ENCODE peak calls at places on chromosome 18, in five cellular contexts. One of them, this sample, is unnamed.
A peak's percentile ranks its signal among the peaks of the same experiment; 100 is the strongest.

GRCh38 chr18:35852786-35853185 is 119.7 kb upstream of the RMP24 start:
- DNase-seq in AG04450: no peak
- DNase-seq in aorta: no peak
- DNase-seq in upper lobe of right lung: no peak
- DNase-seq in SJSA1: no peak
- DNase-seq in this sample: no peak

GRCh38 chr18:995641-996040 is 91.0 kb downstream of the ADCYAP1 start:
- DNase-seq in AG04450: no peak
- DNase-seq in aorta: peak; percentile 56
- DNase-seq in upper lobe of right lung: no peak
- DNase-seq in SJSA1: no peak
- DNase-seq in this sample: no peak

GRCh38 chr18:55869965-55870585 is 282.1 kb upstream of the TCF4 start:
- DNase-seq in AG04450: no peak
- DNase-seq in aorta: peak; percentile 50
- DNase-seq in upper lobe of right lung: no peak
- DNase-seq in SJSA1: no peak
- DNase-seq in this sample: no peak

GRCh38 chr18:72700961-72701710 is 157.0 kb upstream of the CBLN2 start:
- DNase-seq in AG04450: no peak
- DNase-seq in aorta: no peak
- DNase-seq in upper lobe of right lung: no peak
- DNase-seq in SJSA1: no peak
- DNase-seq in this sample: no peak

GRCh38 chr18:44884446-44884845 is 203.8 kb downstream of the SETBP1 start:
- DNase-seq in AG04450: no peak
- DNase-seq in aorta: no peak
- DNase-seq in upper lobe of right lung: no peak
- DNase-seq in SJSA1: no peak
- DNase-seq in this sample: no peak

GRCh38 chr18:67433971-67434370 is 82.5 kb downstream of the DSEL start:
- DNase-seq in AG04450: no peak
- DNase-seq in aorta: no peak
- DNase-seq in upper lobe of right lung: no peak
- DNase-seq in SJSA1: no peak
- DNase-seq in this sample: no peak

GRCh38 chr18:11148655-11149440 is 521 bp downstream of the PIEZO2 start:
- DNase-seq in AG04450: no peak
- DNase-seq in aorta: peak; percentile 39
- DNase-seq in upper lobe of right lung: no peak
- DNase-seq in SJSA1: peak; percentile 65
- DNase-seq in this sample: peak; percentile 61

GRCh38 chr18:48850891-48851302 is 99.9 kb downstream of the SMAD7 start:
- DNase-seq in AG04450: no peak
- DNase-seq in aorta: peak; percentile 78
- DNase-seq in upper lobe of right lung: no peak
- DNase-seq in SJSA1: no peak
- DNase-seq in this sample: no peak

GRCh38 chr18:13318644-13319501 is 100.3 kb downstream of the LDLRAD4 start:
- DNase-seq in AG04450: no peak
- DNase-seq in aorta: no peak
- DNase-seq in upper lobe of right lung: no peak
- DNase-seq in SJSA1: no peak
- DNase-seq in this sample: no peak

GRCh38 chr18:21100141-21100540 is 11.5 kb downstream of the ROCK1 start:
- DNase-seq in AG04450: no peak
- DNase-seq in aorta: no peak
- DNase-seq in upper lobe of right lung: no peak
- DNase-seq in SJSA1: no peak
- DNase-seq in this sample: no peak

GRCh38 chr18:11089931-11090715 is 59.2 kb downstream of the PIEZO2 start:
- DNase-seq in AG04450: no peak
- DNase-seq in aorta: no peak
- DNase-seq in upper lobe of right lung: no peak
- DNase-seq in SJSA1: no peak
- DNase-seq in this sample: no peak

GRCh38 chr18:46393961-46394360 is 263.1 kb downstream of the LOXHD1 start:
- DNase-seq in AG04450: no peak
- DNase-seq in aorta: no peak
- DNase-seq in upper lobe of right lung: no peak
- DNase-seq in SJSA1: no peak
- DNase-seq in this sample: no peak

GRCh38 chr18:57533399-57533884 is 53.1 kb downstream of the FECH start:
- DNase-seq in AG04450: no peak
- DNase-seq in aorta: no peak
- DNase-seq in upper lobe of right lung: no peak
- DNase-seq in SJSA1: no peak
- DNase-seq in this sample: no peak

GRCh38 chr18:43322133-43322532 is 44.8 kb upstream of the SYT4 start:
- DNase-seq in AG04450: no peak
- DNase-seq in aorta: no peak
- DNase-seq in upper lobe of right lung: no peak
- DNase-seq in SJSA1: no peak
- DNase-seq in this sample: no peak

GRCh38 chr18:37584952-37585695 is 19.5 kb upstream of the CELF4 start:
- DNase-seq in AG04450: no peak
- DNase-seq in aorta: no peak
- DNase-seq in upper lobe of right lung: no peak
- DNase-seq in SJSA1: no peak
- DNase-seq in this sample: no peak

GRCh38 chr18:6885992-6886823 is 156.7 kb downstream of the ARHGAP28 start:
- DNase-seq in AG04450: peak; percentile 26
- DNase-seq in aorta: no peak
- DNase-seq in upper lobe of right lung: no peak
- DNase-seq in SJSA1: peak; percentile 26
- DNase-seq in this sample: no peak

GRCh38 chr18:12904012-12904516 is 20.0 kb upstream of the PTPN2 start:
- DNase-seq in AG04450: no peak
- DNase-seq in aorta: peak; percentile 62
- DNase-seq in upper lobe of right lung: no peak
- DNase-seq in SJSA1: no peak
- DNase-seq in this sample: no peak

GRCh38 chr18:74476154-74476553 is 19.0 kb upstream of the DIPK1C start:
- DNase-seq in AG04450: no peak
- DNase-seq in aorta: no peak
- DNase-seq in upper lobe of right lung: no peak
- DNase-seq in SJSA1: no peak
- DNase-seq in this sample: no peak

DNA sequence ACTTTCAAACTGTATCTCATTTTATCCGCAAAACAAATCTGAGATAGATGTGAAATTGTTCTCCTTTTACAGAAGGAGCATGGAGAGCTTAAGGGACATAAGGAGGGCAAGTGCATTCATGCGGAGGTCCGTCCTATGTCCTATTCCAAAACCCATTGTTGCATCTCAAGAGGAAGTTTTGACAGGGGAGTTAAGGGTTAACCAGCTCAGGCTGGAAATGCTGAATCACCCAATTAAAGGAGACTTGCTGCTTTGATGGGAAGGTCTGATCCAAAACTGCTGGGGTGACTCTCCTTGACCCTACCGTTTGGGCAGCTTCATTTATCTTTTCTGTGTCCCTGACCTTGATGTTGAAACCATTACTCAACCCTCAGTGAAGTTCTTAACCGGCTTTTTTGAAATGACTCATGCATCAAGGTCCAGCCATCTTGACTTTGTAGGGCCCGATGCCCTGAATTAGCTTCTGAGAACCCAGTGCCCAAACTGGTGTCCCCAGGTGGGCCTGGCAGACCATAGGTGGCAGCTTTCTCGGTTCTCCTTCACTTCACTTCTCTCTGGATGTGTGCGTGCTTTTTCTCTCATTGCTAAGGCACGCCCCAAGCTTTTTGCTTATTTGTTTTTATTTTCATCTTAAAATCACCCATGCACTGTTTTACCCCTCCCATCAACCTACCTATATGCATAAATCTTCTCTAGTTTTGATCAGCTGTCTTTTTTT is 15.9 kb upstream of the TXNDC2 start:
- DNase-seq in AG04450: no peak
- DNase-seq in aorta: no peak
- DNase-seq in upper lobe of right lung: no peak
- DNase-seq in SJSA1: peak; percentile 59
- DNase-seq in this sample: no peak
- H3K27ac ChIP-seq in AG04450: peak overlapping the region; percentile 47
- H3K27ac ChIP-seq in aorta: no peak overlapping the region
- H3K27ac ChIP-seq in upper lobe of right lung: no peak overlapping the region
- H3K27ac ChIP-seq in SJSA1: peak overlapping the region; percentile 81
- H3K27ac ChIP-seq in this sample: no peak overlapping the region

GRCh38 chr18:76266226-76266991 is 228.6 kb downstream of the ZNF516 start:
- DNase-seq in AG04450: no peak
- DNase-seq in aorta: no peak
- DNase-seq in upper lobe of right lung: no peak
- DNase-seq in SJSA1: no peak
- DNase-seq in this sample: no peak
- H3K4me3 ChIP-seq in AG04450: peak overlapping the region; percentile 32
- H3K4me3 ChIP-seq in aorta: no peak overlapping the region
- H3K4me3 ChIP-seq in upper lobe of right lung: peak overlapping the region; percentile 24
- H3K4me3 ChIP-seq in SJSA1: peak overlapping the region; percentile 12
- H3K4me3 ChIP-seq in this sample: peak overlapping the region; percentile 20

GRCh38 chr18:25350561-25351201 is 1.3 kb downstream of the ZNF521 start:
- DNase-seq in AG04450: peak; percentile 20
- DNase-seq in aorta: peak; percentile 51
- DNase-seq in upper lobe of right lung: no peak
- DNase-seq in SJSA1: peak; percentile 33
- DNase-seq in this sample: peak; percentile 70

GRCh38 chr18:25349131-25349925 is 2.6 kb downstream of the ZNF521 start:
- DNase-seq in AG04450: peak; percentile 6
- DNase-seq in aorta: peak; percentile 49
- DNase-seq in upper lobe of right lung: peak; percentile 63
- DNase-seq in SJSA1: peak; percentile 6
- DNase-seq in this sample: no peak

GRCh38 chr18:25349926-25350560 is 1.9 kb downstream of the ZNF521 start:
- DNase-seq in AG04450: no peak
- DNase-seq in aorta: peak; percentile 44
- DNase-seq in upper lobe of right lung: no peak
- DNase-seq in SJSA1: no peak
- DNase-seq in this sample: peak; percentile 75

GRCh38 chr18:25351280-25351772 is 640 bp downstream of the ZNF521 start:
- DNase-seq in AG04450: no peak
- DNase-seq in aorta: no peak
- DNase-seq in upper lobe of right lung: no peak
- DNase-seq in SJSA1: no peak
- DNase-seq in this sample: no peak

DNA sequence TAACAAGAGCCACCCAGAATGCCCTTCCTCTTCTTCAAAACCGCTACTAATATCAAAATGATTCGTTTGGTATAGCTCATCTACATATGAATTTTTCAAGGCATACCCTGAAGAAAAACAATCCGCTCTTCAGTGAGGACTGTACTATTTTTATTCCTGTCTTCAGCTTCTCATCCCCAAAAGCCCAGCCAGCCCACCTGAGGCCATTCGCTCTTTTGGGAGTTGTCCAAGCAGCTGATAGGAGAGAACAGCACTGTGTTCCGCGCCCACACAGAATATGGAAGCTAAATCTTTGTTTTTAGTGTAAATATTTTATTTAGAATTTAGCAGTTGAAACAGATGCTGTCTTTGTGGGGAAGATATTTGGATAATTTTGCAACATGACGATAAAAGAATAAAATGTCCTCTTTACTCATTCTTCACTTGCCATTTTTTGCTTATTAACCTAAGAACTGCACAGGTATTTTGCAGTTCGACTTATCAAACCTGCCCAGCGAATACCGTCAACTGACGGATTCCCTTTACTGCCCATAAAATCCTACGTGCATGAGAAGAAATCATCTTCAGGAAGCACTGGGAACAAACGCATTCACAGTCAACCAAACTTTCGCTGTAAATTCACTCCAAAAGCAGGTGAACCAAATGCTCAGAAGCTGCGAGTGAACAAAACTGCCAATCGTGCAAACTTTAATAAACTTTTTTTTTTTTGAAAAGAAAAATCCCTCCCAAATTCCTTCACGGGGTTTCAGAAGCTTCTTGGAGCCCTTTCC is 3.4 kb downstream of the ZNF521 start:
- DNase-seq in AG04450: no peak
- DNase-seq in aorta: no peak
- DNase-seq in upper lobe of right lung: no peak
- DNase-seq in SJSA1: no peak
- DNase-seq in this sample: no peak
- H3K27ac ChIP-seq in AG04450: peak overlapping the region; percentile 68
- H3K27ac ChIP-seq in aorta: no peak overlapping the region
- H3K27ac ChIP-seq in upper lobe of right lung: peak overlapping the region; percentile 66
- H3K27ac ChIP-seq in SJSA1: no peak overlapping the region
- H3K27ac ChIP-seq in this sample: no peak overlapping the region

GRCh38 chr18:3504637-3505036 is 54.7 kb downstream of the TGIF1 start:
- DNase-seq in AG04450: no peak
- DNase-seq in aorta: no peak
- DNase-seq in upper lobe of right lung: no peak
- DNase-seq in SJSA1: no peak
- DNase-seq in this sample: no peak

GRCh38 chr18:3511980-3512379 is 62.0 kb downstream of the TGIF1 start:
- DNase-seq in AG04450: peak; percentile 23
- DNase-seq in aorta: no peak
- DNase-seq in upper lobe of right lung: no peak
- DNase-seq in SJSA1: peak; percentile 83
- DNase-seq in this sample: no peak

GRCh38 chr18:3510896-3511295 is 60.9 kb downstream of the TGIF1 start:
- DNase-seq in AG04450: no peak
- DNase-seq in aorta: no peak
- DNase-seq in upper lobe of right lung: no peak
- DNase-seq in SJSA1: no peak
- DNase-seq in this sample: no peak

GRCh38 chr18:3510024-3510423 is 60.1 kb downstream of the TGIF1 start:
- DNase-seq in AG04450: no peak
- DNase-seq in aorta: no peak
- DNase-seq in upper lobe of right lung: no peak
- DNase-seq in SJSA1: no peak
- DNase-seq in this sample: no peak

DNA sequence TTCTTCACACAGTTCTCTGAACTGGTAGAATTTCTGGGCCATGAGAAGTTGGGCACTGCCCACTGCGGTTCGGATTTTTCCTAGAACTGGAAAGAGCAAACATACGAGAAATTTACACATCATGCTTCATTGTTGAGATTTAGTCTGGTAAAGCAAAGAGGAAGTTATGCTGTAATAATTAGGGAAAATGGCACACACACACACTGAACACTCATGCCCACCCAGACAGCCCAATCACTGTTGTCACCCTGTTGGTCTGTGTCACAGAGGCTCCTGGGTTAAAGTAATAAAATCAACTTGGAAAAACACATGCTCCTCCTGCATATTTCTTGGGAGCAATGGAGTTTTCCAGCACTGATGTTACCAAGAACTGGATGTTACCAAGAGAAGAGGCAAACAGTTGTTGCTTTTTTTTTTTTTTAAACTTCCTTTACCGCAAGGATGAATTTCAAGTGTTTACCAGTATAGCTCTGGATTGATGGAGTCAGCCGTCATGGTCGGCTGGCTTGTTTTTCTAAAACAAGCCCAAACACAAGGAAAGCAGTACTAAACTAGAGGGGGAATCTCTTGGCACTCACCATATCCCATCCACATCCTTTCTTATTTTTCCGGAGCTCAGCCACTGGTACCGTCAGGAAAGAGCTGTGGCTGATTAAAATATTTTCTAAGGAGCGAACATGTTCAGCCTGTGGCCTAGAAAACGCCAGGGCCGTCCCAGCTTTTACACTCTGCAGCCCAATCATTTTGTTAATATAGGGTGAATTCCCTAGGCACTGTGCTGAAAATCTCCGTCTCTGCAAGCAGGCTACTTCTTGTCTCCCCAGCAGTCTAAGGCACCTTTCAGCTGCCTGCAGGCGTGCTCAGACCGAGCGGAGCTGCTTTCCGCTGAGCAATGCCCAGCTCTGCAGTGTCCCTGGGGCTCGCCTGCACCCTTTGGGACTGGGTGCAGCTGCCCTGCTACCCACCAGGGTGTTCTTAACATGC is 58.9 kb downstream of the TGIF1 start:
- DNase-seq in AG04450: no peak
- DNase-seq in aorta: no peak
- DNase-seq in upper lobe of right lung: no peak
- DNase-seq in SJSA1: peak; percentile 27
- DNase-seq in this sample: no peak
- H3K4me3 ChIP-seq in AG04450: no peak overlapping the region
- H3K4me3 ChIP-seq in aorta: no peak overlapping the region
- H3K4me3 ChIP-seq in upper lobe of right lung: no peak overlapping the region
- H3K4me3 ChIP-seq in SJSA1: no peak overlapping the region
- H3K4me3 ChIP-seq in this sample: no peak overlapping the region

This sample was measured in kidney.